ENCODE peak calls at places on chromosomes 1 and 21, in four cellular contexts. U, R, C and T are unnamed samples.

GRCh38 chr1:2556277-2557145 is at the start of gene TNFRSF14:
- DNase-seq in C (no peak), R (no peak), U (no peak), T (peak)

GRCh38 chr1:16148329-16149092 is 7.4 kb downstream of the EPHA2 start:
- DNase-seq in R (no peak), U (no peak), C (no peak), T (no peak)

GRCh38 chr1:202362212-202362611 is 13.7 kb downstream of the PPP1R12B start:
- DNase-seq in C (no peak), U (no peak), R (no peak), T (no peak)

GRCh38 chr1:110605901-110606783 is at the start of gene KCNA2:
- DNase-seq in C (peak), U (peak), R (peak), T (no peak)

GRCh38 chr1:175808573-175808972 is 65.2 kb upstream of the TNR start:
- DNase-seq in U (peak), C (no peak), R (no peak), T (no peak)

GRCh38 chr21:35382696-35383095 is 333.6 kb upstream of the RUNX1 start:
- DNase-seq in U (no peak), R (no peak), C (no peak), T (no peak)

GRCh38 chr1:200731654-200732332 is 6.9 kb upstream of the CAMSAP2 start:
- DNase-seq in C (no peak), R (no peak), U (no peak), T (no peak)

GRCh38 chr1:10236405-10237156 is 26.2 kb downstream of the KIF1B start:
- DNase-seq in R (no peak), U (no peak), C (no peak), T (peak)

GRCh38 chr21:43591468-43592050 is 67.7 kb downstream of the HSF2BP start:
- DNase-seq in C (no peak), R (no peak), U (no peak), T (no peak)

DNA sequence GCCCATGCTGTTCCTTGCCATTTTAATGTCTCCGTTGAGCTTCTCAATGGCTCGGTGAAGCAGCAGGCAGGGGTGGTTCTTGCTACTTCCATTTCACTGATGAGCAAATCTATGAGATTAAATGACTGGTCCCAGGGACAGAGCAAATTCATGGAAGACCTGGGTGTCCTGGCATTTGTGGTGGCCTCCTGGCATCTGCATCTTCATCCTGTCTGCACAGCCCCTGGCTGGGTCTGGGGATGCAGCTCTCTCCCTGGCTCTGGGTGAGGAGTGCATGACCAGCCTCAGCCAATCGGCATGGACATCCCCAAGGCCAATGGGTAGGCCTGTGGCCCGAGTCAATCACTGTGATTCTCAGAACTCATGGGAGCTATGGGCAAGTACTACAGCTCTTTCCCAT is 261.7 kb downstream of the KCNJ6 start:
- DNase-seq in U (no peak), C (no peak), R (no peak), T (no peak)
- H3K18ac ChIP-seq in U (no peak), C (no peak), R (no peak), T (no peak)

DNA sequence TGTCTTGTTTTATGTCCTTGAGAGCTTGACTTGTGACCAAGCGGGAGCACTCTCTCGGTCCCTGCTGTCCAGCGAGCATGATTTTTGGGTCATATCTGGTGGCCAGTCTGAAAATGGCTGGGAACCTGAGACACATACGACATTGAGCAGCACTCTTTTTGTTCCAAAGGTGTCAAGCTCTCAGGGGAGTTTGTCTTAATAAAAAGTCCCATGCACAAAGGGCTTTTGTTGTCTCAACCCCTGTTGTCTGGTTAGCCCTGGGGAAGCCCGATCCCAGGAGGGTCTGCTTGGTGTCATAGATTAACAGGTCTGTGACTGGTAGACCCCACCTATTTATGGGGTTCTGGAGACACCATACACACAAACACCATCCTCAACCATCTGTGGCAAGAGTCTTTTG is 57.8 kb upstream of the KLHDC7A start:
- DNase-seq in C (no peak), U (no peak), R (no peak), T (no peak)
- H3K18ac ChIP-seq in C (no peak), U (no peak), R (peak), T (no peak)

DNA sequence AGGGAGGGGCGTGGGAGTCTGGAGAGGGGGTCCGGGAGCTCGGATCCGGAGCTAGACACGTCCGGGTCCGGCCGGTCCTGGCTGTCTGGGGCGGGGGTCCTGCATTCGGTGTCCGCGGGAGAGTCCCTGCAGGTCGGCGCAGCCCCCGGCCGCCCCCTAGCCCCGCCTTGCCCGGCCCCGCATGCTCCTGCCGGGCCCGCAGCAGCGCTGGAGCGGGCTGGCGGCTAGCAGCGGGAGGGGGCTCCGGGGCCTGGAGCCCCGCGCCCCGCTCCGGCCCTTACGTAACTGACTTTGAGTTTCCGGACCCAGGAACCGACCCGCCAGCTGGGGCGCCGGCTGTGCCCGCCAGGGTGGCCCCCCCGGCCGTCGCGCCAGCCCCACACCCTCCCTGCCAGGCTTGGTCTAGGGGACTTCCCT is 26.9 kb upstream of the EPB41 start:
- DNase-seq in U (no peak), C (no peak), R (peak), T (no peak)
- H3K18ac ChIP-seq in U (no peak), C (no peak), R (peak), T (no peak)

DNA sequence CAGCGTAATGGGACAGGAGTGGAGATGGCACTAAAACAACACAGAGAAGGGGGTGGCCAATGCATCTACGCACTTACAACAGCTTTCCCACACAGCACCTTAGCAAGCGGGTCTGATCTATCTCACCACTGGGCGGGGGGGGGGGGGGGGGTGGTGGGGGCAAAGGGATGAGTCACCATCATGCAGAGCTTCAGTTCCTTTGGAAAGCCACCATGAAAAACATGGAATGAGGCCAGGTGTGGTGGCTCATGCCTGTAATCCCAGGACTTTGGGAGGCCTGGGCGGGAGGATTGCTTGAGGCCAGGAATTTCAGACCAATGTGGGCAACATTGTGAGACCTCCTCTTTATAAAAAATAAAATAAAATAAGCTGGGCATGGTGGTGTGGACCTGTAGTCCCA is 47.2 kb downstream of the KLHDC7A start:
- DNase-seq in C (no peak), U (no peak), R (no peak), T (no peak)
- H3K18ac ChIP-seq in C (no peak), U (no peak), R (no peak), T (no peak)

DNA sequence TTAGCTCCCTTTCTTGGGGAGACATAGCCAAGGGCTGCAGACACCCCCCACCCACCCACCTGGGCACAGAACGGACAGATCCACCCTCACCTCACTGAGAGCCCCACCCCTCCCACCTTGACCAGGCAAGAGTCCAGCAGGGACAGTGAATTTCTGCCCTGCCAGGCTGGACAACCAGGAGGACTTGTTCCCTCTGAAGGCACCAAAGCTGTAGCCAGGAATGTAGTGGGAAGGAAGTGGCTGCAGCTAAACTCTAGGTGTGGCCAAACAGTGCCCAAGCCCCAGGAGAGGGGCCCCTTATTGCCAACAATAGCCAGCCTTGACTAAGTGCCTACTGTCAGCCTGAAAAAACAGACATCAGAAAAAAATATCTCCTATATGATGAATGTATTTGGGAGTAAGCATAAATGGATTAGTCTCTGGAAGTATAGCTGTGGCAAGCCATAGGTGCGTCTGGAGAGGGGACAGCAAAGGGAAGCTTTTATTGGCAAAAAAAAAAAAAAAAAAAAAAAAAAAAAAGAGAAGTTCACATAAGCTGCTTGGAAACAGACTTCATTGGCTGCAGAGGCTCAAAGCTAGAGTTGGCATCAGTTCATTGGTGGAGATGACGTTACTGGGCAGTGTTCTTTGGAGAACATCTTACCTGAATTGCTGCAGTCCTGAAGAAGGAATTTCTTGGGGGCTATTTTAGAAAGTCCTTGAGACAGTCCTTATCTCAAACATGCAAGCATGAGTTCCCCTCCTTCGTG is 64.1 kb upstream of the TMEM51 start:
- DNase-seq in C (no peak), R (no peak), U (no peak), T (no peak)
- H3K18ac ChIP-seq in C (no peak), R (peak), U (no peak), T (no peak)

GRCh38 chr1:245172026-245172425 is 17.2 kb downstream of the KIF26B start:
- DNase-seq in C (no peak), U (no peak), R (no peak), T (no peak)

GRCh38 chr1:245166471-245166885 is 11.7 kb downstream of the KIF26B start:
- DNase-seq in U (no peak), R (no peak), C (no peak), T (peak)

GRCh38 chr1:245169391-245169790 is 14.6 kb downstream of the KIF26B start:
- DNase-seq in C (no peak), U (no peak), R (no peak), T (no peak)

GRCh38 chr1:245168921-245169320 is 14.1 kb downstream of the KIF26B start:
- DNase-seq in R (no peak), C (no peak), U (no peak), T (no peak)

GRCh38 chr1:245168090-245168489 is 13.3 kb downstream of the KIF26B start:
- DNase-seq in C (no peak), U (no peak), R (no peak), T (no peak)
- H3K18ac ChIP-seq in C (no peak), U (no peak), R (peak), T (no peak)

DNA sequence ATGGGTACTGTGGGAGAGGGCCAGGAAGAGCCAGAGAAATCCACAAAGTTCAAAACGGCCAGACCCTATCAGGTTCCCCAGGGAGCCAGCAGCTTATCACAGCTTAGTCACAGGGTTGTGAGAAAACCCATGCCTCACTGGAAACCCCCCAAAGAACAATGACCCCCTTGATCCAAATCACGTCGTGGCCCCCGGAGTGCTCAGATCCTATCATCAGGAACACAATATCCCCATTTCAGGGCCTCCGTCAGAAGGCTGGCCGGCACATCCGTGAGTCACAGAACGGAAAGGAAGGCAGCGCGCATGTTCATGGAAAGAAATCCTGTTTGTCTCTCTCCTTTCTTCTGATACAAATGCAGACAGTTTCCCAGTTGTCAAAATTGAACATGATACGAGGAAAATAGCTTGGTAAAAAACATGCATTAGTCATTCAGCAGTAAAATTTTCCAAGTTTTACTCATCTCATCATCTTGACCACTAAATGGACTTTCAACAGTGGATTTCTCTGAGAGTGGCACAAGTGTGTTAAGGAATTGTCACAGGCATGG is 125.0 kb downstream of the RIPK4 start:
- DNase-seq in R (no peak), C (no peak), U (no peak), T (peak)
- H3K18ac ChIP-seq in R (peak), C (no peak), U (no peak), T (peak)